ENCODE peak calls at places on chromosome 11, in seven cellular contexts. One of them, this sample, is unnamed.

GRCh38 chr11:58992489-58992888 is 53.2 kb downstream of the GLYATL1 start:
- DNase-seq in HEK293T: no peak
- DNase-seq in activated CD4-positive, CD25-positive, alpha-beta regulatory T cell: no peak
- DNase-seq in H7: no peak
- DNase-seq in AML-193: no peak
- DNase-seq in T follicular helper cell: no peak
- DNase-seq in activated naive CD8-positive, alpha-beta T cell treated with anti-CD3 and anti-CD28 coated beads for 36 hours: no peak
- DNase-seq in this sample: no peak

GRCh38 chr11:69364901-69365300 is 70.9 kb downstream of the MYEOV start:
- DNase-seq in H7: no peak
- DNase-seq in activated naive CD8-positive, alpha-beta T cell treated with anti-CD3 and anti-CD28 coated beads for 36 hours: no peak
- DNase-seq in HEK293T: no peak
- DNase-seq in T follicular helper cell: no peak
- DNase-seq in activated CD4-positive, CD25-positive, alpha-beta regulatory T cell: no peak
- DNase-seq in AML-193: no peak
- DNase-seq in this sample: no peak

GRCh38 chr11:112004389-112004788 is 20.8 kb upstream of the DLAT start:
- DNase-seq in T follicular helper cell: no peak
- DNase-seq in H7: peak
- DNase-seq in activated naive CD8-positive, alpha-beta T cell treated with anti-CD3 and anti-CD28 coated beads for 36 hours: peak
- DNase-seq in AML-193: no peak
- DNase-seq in HEK293T: peak
- DNase-seq in activated CD4-positive, CD25-positive, alpha-beta regulatory T cell: no peak
- DNase-seq in this sample: no peak

GRCh38 chr11:80297808-80298460 is 857.1 kb upstream of the TENM4 start:
- DNase-seq in H7: no peak
- DNase-seq in T follicular helper cell: no peak
- DNase-seq in activated CD4-positive, CD25-positive, alpha-beta regulatory T cell: no peak
- DNase-seq in HEK293T: no peak
- DNase-seq in activated naive CD8-positive, alpha-beta T cell treated with anti-CD3 and anti-CD28 coated beads for 36 hours: no peak
- DNase-seq in AML-193: no peak
- DNase-seq in this sample: no peak

GRCh38 chr11:132068556-132068955 is 698.1 kb downstream of the NTM start:
- DNase-seq in H7: no peak
- DNase-seq in T follicular helper cell: no peak
- DNase-seq in HEK293T: no peak
- DNase-seq in activated naive CD8-positive, alpha-beta T cell treated with anti-CD3 and anti-CD28 coated beads for 36 hours: no peak
- DNase-seq in activated CD4-positive, CD25-positive, alpha-beta regulatory T cell: no peak
- DNase-seq in AML-193: no peak
- DNase-seq in this sample: no peak

GRCh38 chr11:128860571-128861361 is 6.3 kb downstream of the KCNJ1 start:
- DNase-seq in activated CD4-positive, CD25-positive, alpha-beta regulatory T cell: no peak
- DNase-seq in T follicular helper cell: no peak
- DNase-seq in activated naive CD8-positive, alpha-beta T cell treated with anti-CD3 and anti-CD28 coated beads for 36 hours: no peak
- DNase-seq in AML-193: no peak
- DNase-seq in HEK293T: no peak
- DNase-seq in H7: no peak
- DNase-seq in this sample: peak

GRCh38 chr11:68099474-68100405 is 21.4 kb downstream of the CHKA start:
- DNase-seq in activated CD4-positive, CD25-positive, alpha-beta regulatory T cell: no peak
- DNase-seq in activated naive CD8-positive, alpha-beta T cell treated with anti-CD3 and anti-CD28 coated beads for 36 hours: peak
- DNase-seq in T follicular helper cell: no peak
- DNase-seq in HEK293T: no peak
- DNase-seq in AML-193: no peak
- DNase-seq in H7: no peak
- DNase-seq in this sample: no peak

GRCh38 chr11:67167086-67167485 is 48.0 kb downstream of the KDM2A start:
- DNase-seq in H7: no peak
- DNase-seq in T follicular helper cell: no peak
- DNase-seq in AML-193: no peak
- DNase-seq in HEK293T: no peak
- DNase-seq in activated naive CD8-positive, alpha-beta T cell treated with anti-CD3 and anti-CD28 coated beads for 36 hours: no peak
- DNase-seq in activated CD4-positive, CD25-positive, alpha-beta regulatory T cell: no peak
- DNase-seq in this sample: no peak

GRCh38 chr11:66288138-66288865 is 641 bp downstream of the YIF1A start:
- DNase-seq in activated naive CD8-positive, alpha-beta T cell treated with anti-CD3 and anti-CD28 coated beads for 36 hours: no peak
- DNase-seq in AML-193: no peak
- DNase-seq in H7: peak
- DNase-seq in T follicular helper cell: no peak
- DNase-seq in HEK293T: no peak
- DNase-seq in activated CD4-positive, CD25-positive, alpha-beta regulatory T cell: no peak
- DNase-seq in this sample: no peak

This sample was measured in AG09319.